ENCODE peak calls at places on chromosomes 6 and 20, in six cellular contexts. E is endodermal cell, Z is fibroblast of lung, N is HCT116, S is Karpas-422, F is trophoblast cell. V is an unnamed sample. For H3K4me1, the result is how much of the 10 kb centered on the place peaks cover.

GRCh38 chr6:152532556-152533422 is 104.4 kb downstream of the SYNE1 start:
- DNase-seq in N (no peak), E (no peak), F (peak), Z (no peak), S (no peak), V (no peak)

GRCh38 chr6:88641178-88641903 is 322.1 kb downstream of the RNGTT start:
- DNase-seq in Z (peak), E (no peak), N (no peak), F (no peak), S (no peak), V (peak)

GRCh38 chr6:110944681-110945151 is 13.8 kb upstream of the GTF3C6 start:
- DNase-seq in F (peak), Z (peak), E (no peak), S (peak), N (peak), V (peak)

GRCh38 chr6:39102024-39102820 is 12.8 kb downstream of the SAYSD1 start:
- DNase-seq in S (peak), Z (peak), N (no peak), E (peak), F (peak), V (peak)

GRCh38 chr6:108419934-108420609 is 125.2 kb downstream of the AFG1L start:
- DNase-seq in N (no peak), F (no peak), Z (no peak), S (no peak), E (no peak), V (no peak)

GRCh38 chr20:63599396-63600050 is 25.5 kb upstream of the HELZ2 start:
- DNase-seq in Z (no peak), F (peak), S (no peak), E (no peak), N (no peak), V (no peak)

GRCh38 chr20:19433371-19434316 is 221.2 kb downstream of the SLC24A3 start:
- DNase-seq in S (no peak), Z (peak), E (no peak), N (no peak), F (peak), V (peak)

GRCh38 chr6:52984247-52984646 is 10.8 kb downstream of the GSTA4 start:
- DNase-seq in E (no peak), F (no peak), Z (peak), S (no peak), N (no peak), V (no peak)

GRCh38 chr20:63656451-63656850 is 1.7 kb upstream of the RTEL1 start:
- DNase-seq in F (no peak), N (no peak), S (no peak), E (no peak), Z (peak), V (no peak)

GRCh38 chr6:5697508-5697907 is 309.2 kb downstream of the NRN1 start:
- DNase-seq in E (no peak), F (peak), S (no peak), N (no peak), Z (no peak), V (peak)

GRCh38 chr6:88548891-88549505 is 382.9 kb upstream of the CNR1 start:
- DNase-seq in N (no peak), Z (no peak), E (no peak), F (no peak), S (no peak), V (no peak)

GRCh38 chr6:36574679-36575078 is 19.5 kb upstream of the SRSF3 start:
- DNase-seq in E (no peak), N (no peak), F (no peak), Z (no peak), S (no peak), V (no peak)

GRCh38 chr6:11161031-11161966 is 49.8 kb upstream of the ERVFRD-1 start:
- DNase-seq in Z (peak), N (no peak), E (no peak), F (no peak), S (no peak), V (peak)

GRCh38 chr6:137486388-137486787 is 7.8 kb downstream of the OLIG3 start:
- DNase-seq in N (no peak), E (peak), S (no peak), F (no peak), Z (no peak), V (no peak)

GRCh38 chr6:138162104-138162946 is 586 bp downstream of the ARFGEF3 start:
- DNase-seq in Z (peak), N (no peak), S (no peak), E (peak), F (peak), V (peak)

GRCh38 chr6:75568100-75568499 is 33.6 kb upstream of the SENP6 start:
- DNase-seq in S (no peak), F (no peak), Z (no peak), N (no peak), E (no peak), V (no peak)

GRCh38 chr6:7143161-7143974 is 35.6 kb downstream of the RREB1 start:
- DNase-seq in Z (no peak), E (peak), S (no peak), F (peak), N (no peak), V (no peak)

DNA sequence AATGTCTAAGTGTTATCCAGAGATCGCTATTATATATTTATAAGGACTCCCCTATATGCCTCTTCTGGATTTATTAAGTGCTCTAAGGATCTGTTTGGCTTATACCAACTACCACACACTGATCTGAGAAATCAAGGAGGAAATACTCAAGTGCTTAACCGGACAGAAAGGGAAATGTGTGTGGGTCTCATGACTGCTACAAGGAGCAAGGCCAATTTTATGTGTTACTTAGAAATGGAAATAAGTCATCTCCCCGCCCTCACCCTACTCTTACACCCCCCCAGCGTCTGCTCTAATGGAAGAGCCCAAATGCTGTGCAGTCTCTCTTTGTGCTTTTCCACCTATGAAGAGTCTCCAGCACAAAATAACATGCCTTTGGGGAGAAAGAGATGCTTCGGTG is 428.8 kb upstream of the ARID1B start:
- DNase-seq in Z (no peak), N (no peak), F (no peak), E (no peak), S (no peak), V (no peak)
- H3K4me1 ChIP-seq in Z (under half), N (under half), F (under half), E (under half), S (under half), V (under half)

GRCh38 chr6:157107571-157107914 is 215.8 kb downstream of the TMEM242 start:
- DNase-seq in Z (no peak), S (no peak), N (no peak), E (no peak), F (no peak), V (peak)

GRCh38 chr6:157108923-157109322 is 214.4 kb downstream of the TMEM242 start:
- DNase-seq in E (no peak), S (no peak), N (no peak), Z (no peak), F (no peak), V (no peak)

GRCh38 chr6:157106487-157106886 is 216.8 kb downstream of the TMEM242 start:
- DNase-seq in F (peak), S (no peak), N (peak), E (no peak), Z (peak), V (peak)

GRCh38 chr6:157110620-157111019 is 212.7 kb downstream of the TMEM242 start:
- DNase-seq in S (no peak), E (no peak), N (no peak), Z (peak), F (peak), V (no peak)

DNA sequence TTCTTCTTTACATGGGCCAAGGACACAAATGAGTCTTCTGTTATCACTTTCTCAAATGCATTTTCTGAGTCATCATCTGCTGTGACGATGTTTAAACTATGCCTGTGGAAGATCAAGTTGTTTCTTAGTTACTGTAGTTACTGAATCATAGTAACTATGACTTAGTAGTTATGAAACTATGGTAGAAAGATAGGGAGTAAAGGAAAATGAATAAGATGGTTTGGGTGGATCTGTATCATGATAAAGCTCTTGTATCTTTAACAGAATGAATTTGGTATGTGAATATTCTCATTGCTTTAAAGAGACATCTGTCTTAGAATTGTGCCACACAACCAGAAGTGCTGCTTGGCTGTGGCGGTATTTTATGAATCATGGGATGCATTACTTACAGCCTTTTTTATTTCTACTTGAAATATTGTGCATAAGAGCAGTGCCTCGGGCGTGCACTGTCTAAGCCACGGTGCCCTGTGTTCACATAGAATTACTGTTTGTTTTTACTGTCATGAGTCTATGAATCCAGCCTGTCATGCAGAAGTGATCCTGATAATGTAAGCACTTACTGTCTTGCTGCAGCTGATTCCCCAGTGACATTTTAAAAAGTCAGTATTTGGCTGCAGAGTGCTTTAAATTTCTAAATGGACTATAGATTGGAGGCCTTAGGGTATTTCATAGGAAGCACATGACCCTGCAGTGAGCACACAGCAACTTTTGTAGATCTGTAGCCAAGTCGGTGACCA is 215.2 kb downstream of the TMEM242 start:
- DNase-seq in Z (peak), F (peak), E (no peak), N (no peak), S (no peak), V (peak)
- H3K9ac ChIP-seq in Z (peak), F (no peak), E (no peak), N (no peak), S (no peak), V (peak)

GRCh38 chr6:159098636-159099106 is 53.9 kb upstream of the TAGAP start:
- DNase-seq in F (peak), Z (no peak), S (no peak), E (peak), N (no peak), V (no peak)

GRCh38 chr6:159100789-159101182 is 56.0 kb upstream of the TAGAP start:
- DNase-seq in E (peak), N (no peak), Z (no peak), S (no peak), F (no peak), V (no peak)

GRCh38 chr6:159101656-159102055 is 56.9 kb upstream of the TAGAP start:
- DNase-seq in F (no peak), Z (no peak), E (peak), N (no peak), S (no peak), V (no peak)

GRCh38 chr6:159099311-159099710 is 54.5 kb upstream of the TAGAP start:
- DNase-seq in F (peak), Z (no peak), S (no peak), N (no peak), E (peak), V (no peak)

DNA sequence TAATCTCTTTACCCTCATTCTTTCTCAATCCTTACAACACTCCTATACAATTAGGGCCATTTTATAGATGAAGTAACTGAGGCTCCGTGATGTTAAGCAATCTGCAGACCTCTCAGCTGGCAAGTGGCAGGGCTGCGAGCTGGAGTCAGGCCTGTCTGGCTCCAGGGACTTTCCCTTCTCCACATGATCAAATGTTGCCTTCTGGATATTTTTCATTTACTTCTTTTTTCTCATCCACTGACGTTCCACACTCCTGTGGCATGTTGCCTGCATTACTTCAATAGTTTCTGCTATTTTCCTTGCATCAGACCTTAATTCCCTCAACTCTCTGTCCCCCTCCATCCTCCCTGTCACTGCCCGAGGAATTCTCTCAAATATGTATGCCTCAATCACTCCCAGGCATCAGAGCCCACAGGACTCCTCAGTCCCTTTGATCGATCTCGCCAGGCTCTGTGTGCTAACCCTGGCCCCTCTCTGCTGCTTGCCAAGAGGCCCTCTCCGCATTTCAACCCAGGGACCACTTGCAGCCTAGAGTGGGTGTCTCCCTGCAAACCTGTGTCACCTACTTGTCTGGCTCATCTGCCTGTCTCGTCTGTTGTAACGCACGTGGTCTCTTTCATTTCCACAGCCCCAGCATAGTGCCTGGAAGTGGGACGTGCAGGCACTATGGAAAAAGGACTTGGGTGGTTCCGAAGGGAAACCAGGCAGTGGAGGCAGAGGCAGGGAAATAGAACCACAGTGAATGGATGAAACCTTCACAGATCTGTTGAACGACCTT is 55.4 kb upstream of the TAGAP start:
- DNase-seq in S (no peak), Z (no peak), F (peak), E (peak), N (no peak), V (peak)
- H3K4me1 ChIP-seq in S (half or more), Z (under half), F (under half), E (under half), N (under half), V (under half)

GRCh38 chr6:30357678-30358339 is 12.9 kb downstream of the RPP21 start:
- DNase-seq in S (peak), Z (peak), F (peak), N (peak), E (peak), V (peak)
- H3K9ac ChIP-seq in S (no peak), Z (no peak), F (no peak), N (no peak), E (peak), V (peak)

DNA sequence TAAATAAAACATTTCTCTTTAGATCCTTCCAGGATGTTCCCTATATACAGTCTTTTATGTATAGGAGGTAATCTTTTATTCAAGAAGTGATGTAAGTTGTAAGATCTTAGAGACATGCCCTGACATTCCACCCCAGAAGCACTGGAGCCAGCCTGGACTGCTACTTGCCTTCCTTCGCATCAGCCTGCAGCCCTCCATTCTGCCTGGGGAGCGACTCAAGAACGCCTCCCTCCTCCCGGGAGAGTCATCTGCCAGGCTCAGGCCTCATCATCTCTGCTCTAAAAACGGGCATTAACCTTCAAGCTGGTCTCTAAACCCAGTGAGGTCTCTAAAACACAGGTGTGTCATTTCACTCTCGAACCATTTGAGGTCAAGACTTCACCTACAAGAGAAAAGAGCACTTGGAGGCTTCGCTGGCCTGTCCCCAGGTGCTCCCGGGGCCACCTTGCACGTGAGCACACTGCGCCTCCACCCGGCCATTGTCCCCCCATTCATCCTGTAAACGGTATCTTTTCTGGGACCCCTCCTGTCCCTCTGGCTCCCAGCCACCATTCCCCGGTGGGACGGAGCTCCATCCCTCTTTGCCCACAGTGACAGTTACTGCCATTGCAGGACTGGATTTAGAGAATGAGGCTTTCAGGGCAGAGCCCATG is 107.5 kb upstream of the PDE10A start:
- DNase-seq in Z (no peak), E (peak), S (no peak), F (no peak), N (no peak), V (no peak)
- H3K4me1 ChIP-seq in Z (under half), E (under half), S (under half), F (under half), N (under half), V (under half)

GRCh38 chr20:62141043-62141396 is 2.2 kb downstream of the PSMA7 start:
- DNase-seq in Z (no peak), F (no peak), S (no peak), N (no peak), E (no peak), V (no peak)
- H3K9ac ChIP-seq in Z (no peak), F (no peak), S (peak), N (no peak), E (peak), V (peak)

V was measured in adipocyte.